ENCODE peak calls at places on chromosomes 12 and 14, in six cellular contexts. J, S, Y, G, H and W are unnamed samples.
A peak's percentile ranks its signal among the peaks of the same experiment; 100 is the strongest.

GRCh38 chr12:131054345-131055092 is 100.8 kb downstream of the ADGRD1 start:
- DNase-seq in J (no peak), S (no peak), Y (no peak), G (no peak), H (no peak), W (no peak)

GRCh38 chr14:33781267-33781666 is 169.6 kb downstream of the EGLN3 start:
- DNase-seq in J (no peak), S (no peak), Y (peak; percentile 17), G (no peak), H (no peak), W (no peak)

GRCh38 chr14:71119075-71119474 is 211.8 kb downstream of the PCNX1 start:
- DNase-seq in J (no peak), S (no peak), Y (no peak), G (no peak), H (no peak), W (no peak)

GRCh38 chr14:100580316-100581227 is 6.6 kb downstream of the BEGAIN start:
- DNase-seq in J (no peak), S (no peak), Y (no peak), G (no peak), H (no peak), W (peak; percentile 40)

GRCh38 chr14:52937869-52938268 is 13.0 kb downstream of the FERMT2 start:
- DNase-seq in J (no peak), S (no peak), Y (no peak), G (no peak), H (no peak), W (no peak)

GRCh38 chr12:45725631-45726593 is 3.6 kb upstream of the ARID2 start:
- DNase-seq in J (no peak), S (peak; percentile 46), Y (no peak), G (peak; percentile 6), H (peak; percentile 35), W (no peak)

GRCh38 chr14:50335989-50336391 is 23.9 kb downstream of the DMAC2L start:
- DNase-seq in J (no peak), S (no peak), Y (peak; percentile 63), G (peak; percentile 29), H (peak; percentile 36), W (no peak)

GRCh38 chr14:68507544-68508081 is 285.3 kb downstream of the ZFP36L1 start:
- DNase-seq in J (no peak), S (no peak), Y (no peak), G (no peak), H (no peak), W (no peak)

GRCh38 chr14:87255046-87255445 is 737.9 kb downstream of the GALC start:
- DNase-seq in J (no peak), S (no peak), Y (no peak), G (no peak), H (no peak), W (no peak)

GRCh38 chr12:30437616-30438015 is 258.1 kb downstream of the IPO8 start:
- DNase-seq in J (peak; percentile 46), S (no peak), Y (no peak), G (no peak), H (no peak), W (no peak)

GRCh38 chr14:90398315-90398811 is 1.5 kb downstream of the CALM1 start:
- DNase-seq in J (no peak), S (no peak), Y (no peak), G (peak; percentile 69), H (peak; percentile 22), W (peak; percentile 79)

GRCh38 chr14:89378119-89378518 is 38.9 kb downstream of the FOXN3 start:
- DNase-seq in J (peak; percentile 38), S (peak; percentile 28), Y (no peak), G (no peak), H (no peak), W (no peak)

GRCh38 chr12:124188561-124189405 is 106.1 kb upstream of the RFLNA start:
- DNase-seq in J (no peak), S (no peak), Y (no peak), G (no peak), H (no peak), W (no peak)

GRCh38 chr14:74511966-74512365 is 18.4 kb downstream of the ISCA2 start:
- DNase-seq in J (no peak), S (no peak), Y (no peak), G (no peak), H (no peak), W (peak; percentile 18)

GRCh38 chr12:6267007-6267721 is 43.3 kb upstream of the PLEKHG6 start:
- DNase-seq in J (no peak), S (no peak), Y (no peak), G (no peak), H (no peak), W (no peak)

GRCh38 chr12:96070670-96071279 is 35.4 kb upstream of the LTA4H start:
- DNase-seq in J (no peak), S (no peak), Y (no peak), G (no peak), H (peak; percentile 69), W (no peak)

GRCh38 chr12:122961551-122962329 is 4.5 kb downstream of the ABCB9 start:
- DNase-seq in J (no peak), S (no peak), Y (no peak), G (no peak), H (no peak), W (no peak)

GRCh38 chr14:40618225-40618898 is 988.3 kb upstream of the LRFN5 start:
- DNase-seq in J (no peak), S (no peak), Y (no peak), G (no peak), H (peak; percentile 49), W (no peak)

GRCh38 chr14:53516261-53516774 is 363.2 kb upstream of the DDHD1 start:
- DNase-seq in J (peak; percentile 82), S (no peak), Y (no peak), G (no peak), H (no peak), W (no peak)

GRCh38 chr12:45299132-45299692 is 83.3 kb downstream of the ANO6 start:
- DNase-seq in J (no peak), S (no peak), Y (no peak), G (no peak), H (no peak), W (no peak)

GRCh38 chr12:12975322-12976077 is 23.5 kb upstream of the GPRC5D start:
- DNase-seq in J (no peak), S (peak; percentile 61), Y (no peak), G (peak; percentile 23), H (peak; percentile 76), W (no peak)

GRCh38 chr14:50666772-50667490 is 1.2 kb downstream of the SAV1 start:
- DNase-seq in J (no peak), S (no peak), Y (no peak), G (no peak), H (peak; percentile 76), W (no peak)

GRCh38 chr12:20367731-20368652 is at the start of gene PDE3A:
- DNase-seq in J (no peak), S (peak; percentile 84), Y (no peak), G (peak; percentile 12), H (peak; percentile 93), W (peak; percentile 71)

GRCh38 chr12:12819752-12820311 is 6.7 kb downstream of the DDX47 start:
- DNase-seq in J (peak; percentile 81), S (peak; percentile 50), Y (peak; percentile 87), G (no peak), H (no peak), W (no peak)

GRCh38 chr14:35352274-35353233 is 52.0 kb downstream of the NFKBIA start:
- DNase-seq in J (no peak), S (no peak), Y (no peak), G (no peak), H (no peak), W (no peak)

GRCh38 chr12:132471011-132471857 is 18.7 kb upstream of the FBRSL1 start:
- DNase-seq in J (no peak), S (no peak), Y (no peak), G (no peak), H (no peak), W (no peak)

GRCh38 chr12:93176166-93176565 is 201.6 kb upstream of the NUDT4 start:
- DNase-seq in J (no peak), S (no peak), Y (no peak), G (no peak), H (no peak), W (no peak)

GRCh38 chr12:52525661-52526499 is 5.7 kb upstream of the KRT5 start:
- DNase-seq in J (no peak), S (no peak), Y (no peak), G (no peak), H (no peak), W (no peak)

GRCh38 chr14:90700928-90701776 is 115.1 kb downstream of the TTC7B start:
- DNase-seq in J (no peak), S (no peak), Y (no peak), G (no peak), H (no peak), W (no peak)

GRCh38 chr12:98741229-98741614 is 96.1 kb downstream of the APAF1 start:
- DNase-seq in J (no peak), S (no peak), Y (no peak), G (no peak), H (no peak), W (no peak)

GRCh38 chr12:18849080-18849479 is 111.2 kb downstream of the CAPZA3 start:
- DNase-seq in J (peak; percentile 58), S (no peak), Y (no peak), G (no peak), H (no peak), W (no peak)

GRCh38 chr12:124480469-124481256 is 86.7 kb downstream of the NCOR2 start:
- DNase-seq in J (no peak), S (peak; percentile 28), Y (no peak), G (peak; percentile 14), H (no peak), W (no peak)

GRCh38 chr14:52922656-52923055 is 28.2 kb downstream of the FERMT2 start:
- DNase-seq in J (no peak), S (no peak), Y (no peak), G (no peak), H (no peak), W (no peak)

GRCh38 chr14:54312166-54312801 is 84.5 kb upstream of the CDKN3 start:
- DNase-seq in J (peak; percentile 39), S (peak; percentile 24), Y (peak; percentile 79), G (no peak), H (peak; percentile 13), W (no peak)

GRCh38 chr12:86669010-86669409 is 412.8 kb upstream of the MGAT4C start:
- DNase-seq in J (no peak), S (no peak), Y (no peak), G (no peak), H (no peak), W (peak; percentile 30)